ENCODE peak calls at places on chromosomes 3 and 15, in eight cellular contexts. Z, O, E, N, L, H, J and P are unnamed samples.

GRCh38 chr3:25592510-25592968 is 72.2 kb downstream of the TOP2B start:
- DNase-seq in Z (peak; percentile 39), O (peak; percentile 87), E (peak; percentile 82), N (peak; percentile 48), L (no peak), H (no peak), J (peak; percentile 31), P (no peak)

GRCh38 chr3:70067860-70068479 is 68.4 kb downstream of the SAMMSON start:
- DNase-seq in Z (no peak), O (no peak), E (peak; percentile 28), N (no peak), L (no peak), H (no peak), J (no peak), P (no peak)

GRCh38 chr15:48408337-48408736 is 77.1 kb downstream of the DUT start:
- DNase-seq in Z (no peak), O (no peak), E (no peak), N (no peak), L (no peak), H (no peak), J (no peak), P (no peak)

GRCh38 chr3:150469031-150469930 is 61.2 kb downstream of the TSC22D2 start:
- DNase-seq in Z (no peak), O (no peak), E (peak; percentile 77), N (no peak), L (peak; percentile 73), H (no peak), J (peak; percentile 98), P (no peak)

GRCh38 chr3:36597422-36597821 is 166.9 kb downstream of the DCLK3 start:
- DNase-seq in Z (peak; percentile 25), O (no peak), E (no peak), N (no peak), L (no peak), H (no peak), J (peak; percentile 75), P (no peak)

GRCh38 chr3:52055537-52056351 is 627 bp downstream of the DUSP7 start:
- DNase-seq in Z (no peak), O (peak; percentile 88), E (peak; percentile 54), N (peak; percentile 59), L (peak; percentile 36), H (no peak), J (peak; percentile 51), P (peak; percentile 49)

GRCh38 chr3:43733459-43734384 is 43.0 kb downstream of the ABHD5 start:
- DNase-seq in Z (no peak), O (no peak), E (peak; percentile 68), N (peak; percentile 59), L (no peak), H (no peak), J (no peak), P (peak; percentile 17)

GRCh38 chr3:41580274-41580959 is 381.1 kb downstream of the CTNNB1 start:
- DNase-seq in Z (no peak), O (no peak), E (peak; percentile 32), N (no peak), L (no peak), H (no peak), J (no peak), P (no peak)

GRCh38 chr15:65198571-65198970 is 12.7 kb downstream of the CILP start:
- DNase-seq in Z (no peak), O (no peak), E (no peak), N (no peak), L (no peak), H (no peak), J (no peak), P (no peak)

GRCh38 chr15:28875461-28875965 is 10.3 kb upstream of the APBA2 start:
- DNase-seq in Z (no peak), O (peak; percentile 27), E (no peak), N (no peak), L (no peak), H (no peak), J (no peak), P (no peak)

GRCh38 chr15:40763801-40764765 is at the start of gene GCHFR:
- DNase-seq in Z (peak; percentile 87), O (peak; percentile 94), E (peak; percentile 49), N (peak; percentile 70), L (peak; percentile 90), H (peak; percentile 92), J (peak; percentile 79), P (peak; percentile 48)

GRCh38 chr3:94548581-94549316 is 485.9 kb downstream of the NSUN3 start:
- DNase-seq in Z (no peak), O (no peak), E (no peak), N (no peak), L (no peak), H (no peak), J (no peak), P (no peak)

GRCh38 chr15:68217341-68217740 is 12.2 kb downstream of the CLN6 start:
- DNase-seq in Z (no peak), O (peak; percentile 15), E (no peak), N (peak; percentile 7), L (no peak), H (peak; percentile 37), J (no peak), P (no peak)

GRCh38 chr15:74978503-74978902 is 16.9 kb upstream of the SCAMP5 start:
- DNase-seq in Z (no peak), O (no peak), E (no peak), N (no peak), L (no peak), H (no peak), J (peak; percentile 40), P (peak; percentile 34)

GRCh38 chr3:53016236-53016635 is 29.6 kb downstream of the SFMBT1 start:
- DNase-seq in Z (no peak), O (no peak), E (no peak), N (no peak), L (no peak), H (no peak), J (no peak), P (no peak)

GRCh38 chr15:71444866-71445590 is 329.8 kb downstream of the THSD4 start:
- DNase-seq in Z (no peak), O (no peak), E (no peak), N (no peak), L (no peak), H (no peak), J (peak; percentile 94), P (no peak)

GRCh38 chr3:16203671-16204629 is 29.5 kb downstream of the GALNT15 start:
- DNase-seq in Z (no peak), O (no peak), E (no peak), N (no peak), L (no peak), H (no peak), J (peak; percentile 64), P (no peak)

GRCh38 chr3:14031271-14031670 is 93.4 kb downstream of the CHCHD4 start:
- DNase-seq in Z (no peak), O (no peak), E (peak; percentile 6), N (no peak), L (no peak), H (no peak), J (peak; percentile 53), P (no peak)

DNA sequence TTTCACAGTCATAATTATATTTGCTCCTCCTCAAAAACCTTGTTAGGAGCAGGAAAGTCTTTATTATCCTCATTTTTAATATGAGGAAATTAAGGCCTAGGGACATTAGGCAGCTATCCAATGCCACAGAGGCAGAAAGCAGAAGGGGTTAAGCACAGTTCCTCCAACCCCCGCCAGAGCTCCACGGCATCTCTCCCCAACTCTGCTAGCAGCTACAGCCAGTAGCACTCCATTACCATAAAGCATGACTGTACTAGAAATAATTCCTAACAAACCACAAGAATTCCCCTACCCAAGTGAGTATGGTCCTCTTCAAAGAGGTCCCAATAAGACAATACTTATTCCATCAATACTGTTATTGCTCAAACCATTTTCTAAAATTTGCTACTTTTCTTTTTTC is 9.8 kb downstream of the HEG1 start:
- DNase-seq in Z (no peak), O (no peak), E (peak; percentile 78), N (no peak), L (no peak), H (no peak), J (peak; percentile 40), P (no peak)
- TF ChIP-seq CTCF in Z (no peak), O (no peak), E (peak; percentile 58), N (no peak), L (no peak), H (no peak), J (no peak), P (no peak)

GRCh38 chr3:194321666-194322640 is 29.2 kb downstream of the CPN2 start:
- DNase-seq in Z (no peak), O (no peak), E (no peak), N (no peak), L (no peak), H (no peak), J (peak; percentile 66), P (no peak)
- H3K9me3 ChIP-seq in Z (no peaks in the 10 kb centered on the region), O (peaks cover 2% of the 10 kb centered on the region), E (no peaks in the 10 kb centered on the region), N (no peaks in the 10 kb centered on the region), L (peaks cover 6% of the 10 kb centered on the region), H (no peaks in the 10 kb centered on the region), J (no peaks in the 10 kb centered on the region), P (no peaks in the 10 kb centered on the region)

GRCh38 chr3:132721479-132722164 is 587 bp downstream of the NPHP3 start:
- DNase-seq in Z (peak; percentile 77), O (peak; percentile 92), E (peak; percentile 61), N (peak; percentile 60), L (peak; percentile 65), H (peak; percentile 91), J (peak; percentile 40), P (no peak)
- TF ChIP-seq CTCF in Z (peak; percentile 8), O (peak; percentile 26), E (peak; percentile 24), N (no peak), L (peak; percentile 41), H (peak; percentile 35), J (no peak), P (no peak)

DNA sequence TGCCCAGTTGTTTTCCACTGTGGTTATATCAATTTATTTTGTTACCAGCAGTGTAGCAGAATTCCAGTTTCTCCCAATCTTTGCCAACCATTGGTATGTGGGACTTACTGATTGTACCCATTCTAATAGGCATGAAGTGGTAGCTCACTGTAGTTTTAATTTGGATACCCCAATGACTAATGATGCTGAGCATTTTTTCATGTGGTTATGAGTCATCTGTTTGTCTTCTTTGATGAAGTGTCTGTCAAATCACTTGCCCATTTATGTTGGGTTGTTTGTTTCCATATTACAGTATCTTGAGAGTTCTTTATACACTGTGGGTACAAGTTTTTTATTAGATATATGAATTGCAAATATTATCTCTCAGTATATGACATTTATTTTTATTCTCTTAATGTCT is 644.3 kb downstream of the NR2F2 start:
- DNase-seq in Z (no peak), O (no peak), E (peak; percentile 24), N (no peak), L (no peak), H (no peak), J (peak; percentile 6), P (no peak)
- H3K9me3 ChIP-seq in Z (no peaks in the 10 kb centered on the region), O (no peaks in the 10 kb centered on the region), E (no peaks in the 10 kb centered on the region), N (no peaks in the 10 kb centered on the region), L (no peaks in the 10 kb centered on the region), H (no peaks in the 10 kb centered on the region), J (no peaks in the 10 kb centered on the region), P (no peaks in the 10 kb centered on the region)

GRCh38 chr3:27224197-27224596 is 145.0 kb downstream of the NEK10 start:
- DNase-seq in Z (no peak), O (no peak), E (no peak), N (peak; percentile 45), L (no peak), H (no peak), J (no peak), P (no peak)

GRCh38 chr3:27228805-27229204 is 140.4 kb downstream of the NEK10 start:
- DNase-seq in Z (peak; percentile 12), O (no peak), E (no peak), N (no peak), L (no peak), H (no peak), J (peak; percentile 11), P (no peak)
- TF ChIP-seq CTCF in Z (no peak), O (no peak), E (peak; percentile 1), N (no peak), L (no peak), H (no peak), J (peak; percentile 50), P (no peak)